ENCODE peak calls at places on chromosomes 11 and 22, in seven cellular contexts. X is K562, W is HepG2, V is HCT116, S is H1, I is SK-N-SH, D is GM12878. T is an unnamed sample.

GRCh38 chr22:36027579-36027959 is 1.1 kb downstream of the RBFOX2 start:
- DNase-seq in D (no peak), X (no peak), W (no peak), I (no peak), V (no peak), S (no peak), T (no peak)

GRCh38 chr11:111308140-111308539 is 9.8 kb downstream of the POU2AF3 start:
- DNase-seq in X (no peak), W (peak; percentile 78), S (no peak), D (no peak), I (no peak), V (no peak), T (no peak)

GRCh38 chr22:45248832-45249561 is 8.3 kb upstream of the KIAA0930 start:
- DNase-seq in D (peak; percentile 78), V (no peak), I (no peak), S (no peak), X (no peak), W (no peak), T (no peak)

GRCh38 chr11:75966546-75967287 is 151.7 kb downstream of the UVRAG start:
- DNase-seq in W (no peak), D (no peak), I (no peak), S (no peak), V (peak; percentile 21), X (no peak), T (no peak)

GRCh38 chr11:17171342-17171741 is 36.4 kb downstream of the PIK3C2A start:
- DNase-seq in W (no peak), S (no peak), D (no peak), X (no peak), V (no peak), I (no peak), T (no peak)

GRCh38 chr11:38818720-38819119 is 2220.7 kb upstream of the RAG2 start:
- DNase-seq in W (no peak), V (no peak), I (no peak), X (no peak), S (no peak), D (no peak), T (no peak)

GRCh38 chr11:80593981-80594380 is 1153.2 kb upstream of the TENM4 start:
- DNase-seq in S (no peak), X (no peak), V (no peak), D (no peak), W (peak; percentile 28), I (no peak), T (no peak)

GRCh38 chr22:23034621-23035556 is 35.4 kb upstream of the GNAZ start:
- DNase-seq in I (no peak), S (no peak), V (no peak), D (no peak), X (peak; percentile 69), W (no peak), T (no peak)

GRCh38 chr11:120660024-120660565 is 148.5 kb downstream of the GRIK4 start:
- DNase-seq in W (peak; percentile 53), D (no peak), I (peak; percentile 64), S (no peak), V (peak; percentile 46), X (peak; percentile 75), T (peak; percentile 73)

GRCh38 chr11:130467116-130467990 is 18.9 kb downstream of the ADAMTS15 start:
- DNase-seq in I (no peak), D (no peak), S (no peak), X (no peak), V (no peak), W (no peak), T (no peak)

GRCh38 chr22:22235564-22235963 is 9.0 kb upstream of the VPREB1 start:
- DNase-seq in X (peak; percentile 81), V (no peak), I (peak; percentile 30), D (peak; percentile 17), S (no peak), W (no peak), T (no peak)

GRCh38 chr11:114892381-114893197 is 214.3 kb downstream of the NXPE2 start:
- DNase-seq in S (no peak), I (peak; percentile 19), W (no peak), X (peak; percentile 74), V (no peak), D (no peak), T (no peak)

GRCh38 chr11:103824116-103824515 is 212.3 kb upstream of the DDI1 start:
- DNase-seq in S (no peak), V (no peak), I (no peak), D (no peak), X (no peak), W (no peak), T (no peak)

GRCh38 chr11:129740125-129740719 is 75.4 kb upstream of the TMEM45B start:
- DNase-seq in W (no peak), I (no peak), V (no peak), S (no peak), D (no peak), X (no peak), T (no peak)

GRCh38 chr22:32480238-32480637 is 5.6 kb downstream of the FBXO7 start:
- DNase-seq in I (no peak), W (no peak), X (no peak), V (no peak), D (no peak), S (no peak), T (no peak)

GRCh38 chr11:6587360-6587953 is 16.0 kb downstream of the RRP8 start:
- DNase-seq in S (no peak), D (no peak), X (no peak), I (no peak), W (no peak), V (no peak), T (no peak)

GRCh38 chr11:88555018-88555828 is 217.7 kb upstream of the CTSC start:
- DNase-seq in X (no peak), I (no peak), S (no peak), V (peak; percentile 95), W (no peak), D (no peak), T (no peak)

GRCh38 chr11:12182650-12183511 is 72.5 kb downstream of the MICAL2 start:
- DNase-seq in S (no peak), W (peak; percentile 58), X (peak; percentile 80), I (no peak), D (no peak), V (peak; percentile 74), T (no peak)

GRCh38 chr22:27874756-27875155 is 44.3 kb downstream of the PITPNB start:
- DNase-seq in S (no peak), D (no peak), W (no peak), X (no peak), I (no peak), V (no peak), T (no peak)

GRCh38 chr22:27875951-27876350 is 43.1 kb downstream of the PITPNB start:
- DNase-seq in I (no peak), V (no peak), S (no peak), D (no peak), W (no peak), X (no peak), T (no peak)

GRCh38 chr22:27879923-27880322 is 39.1 kb downstream of the PITPNB start:
- DNase-seq in W (peak; percentile 56), X (peak; percentile 46), V (peak; percentile 13), S (no peak), I (peak; percentile 55), D (no peak), T (no peak)

GRCh38 chr22:27876684-27877083 is 42.4 kb downstream of the PITPNB start:
- DNase-seq in S (no peak), X (no peak), I (no peak), D (no peak), W (no peak), V (no peak), T (no peak)

DNA sequence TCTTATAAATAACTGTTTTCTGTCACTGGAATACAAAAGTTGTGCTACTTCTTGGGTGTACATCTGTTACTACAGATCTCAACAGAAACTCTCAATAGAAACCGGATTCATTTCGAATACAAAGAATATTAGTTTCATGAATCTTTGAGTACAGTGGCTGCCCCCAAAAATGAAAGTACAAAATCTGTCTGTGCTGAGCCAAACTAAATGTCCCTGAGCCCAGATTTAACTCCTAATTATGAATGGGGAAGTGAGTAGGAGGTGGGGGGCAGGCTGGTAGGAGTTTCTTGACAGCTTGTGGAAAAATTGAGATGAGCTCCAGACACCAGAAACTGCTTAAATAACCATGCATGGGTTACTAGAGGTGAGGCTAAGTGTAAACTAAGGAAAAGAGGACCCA is 41.6 kb downstream of the PITPNB start:
- DNase-seq in D (peak; percentile 41), X (no peak), S (no peak), I (no peak), V (no peak), W (no peak), T (no peak)
- TF ChIP-seq JUND in D (no peak), X (no peak), S (no peak), I (no peak), V (no peak), W (no peak), T (no peak)

DNA sequence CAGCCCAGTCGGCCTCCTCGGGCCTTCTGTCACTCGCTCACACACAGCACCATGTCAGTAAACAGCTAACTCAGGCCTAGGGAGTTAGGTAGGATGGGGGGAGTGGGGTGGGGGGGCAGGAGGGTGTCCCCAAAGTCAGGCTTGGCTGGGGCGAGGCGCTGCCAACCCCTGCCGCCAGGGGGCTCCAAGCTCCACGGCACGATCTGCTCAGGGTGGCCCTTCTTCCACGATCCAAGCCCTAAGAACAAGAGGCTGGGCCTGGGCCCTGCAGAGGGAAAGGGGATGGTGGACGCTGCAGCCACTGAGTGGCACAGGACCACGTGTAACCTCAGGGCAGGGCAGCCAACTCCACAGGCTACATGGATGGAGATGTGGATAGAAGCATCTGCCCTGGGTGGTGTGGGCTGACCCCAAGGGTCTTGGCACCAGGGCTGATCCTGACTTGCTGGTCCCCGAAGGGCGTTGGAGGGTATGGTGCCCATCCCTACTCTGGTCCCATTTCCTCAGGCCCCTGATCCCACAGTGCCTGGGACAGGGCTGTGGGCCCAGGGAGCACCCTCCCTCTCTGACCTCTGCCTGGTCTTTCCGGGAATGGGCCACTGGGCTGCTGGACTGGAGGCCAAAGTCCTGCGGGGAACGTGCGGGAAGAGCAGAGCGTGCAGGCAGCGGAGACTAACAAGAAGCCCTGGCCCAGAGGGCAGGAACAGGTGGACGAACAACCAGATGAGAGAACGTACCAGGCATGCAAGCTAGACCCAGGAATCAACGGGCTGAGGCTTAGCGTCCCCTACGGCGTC is 29.1 kb upstream of the TXNRD2 start:
- DNase-seq in X (peak; percentile 98), D (no peak), S (no peak), I (peak; percentile 91), W (peak; percentile 53), V (no peak), T (peak; percentile 67)
- TF ChIP-seq JUND in X (peak; percentile 15), D (no peak), S (no peak), I (no peak), W (no peak), V (no peak), T (no peak)

GRCh38 chr22:40036591-40037225 is 42.0 kb downstream of the FAM83F start:
- DNase-seq in S (peak; percentile 58), I (peak; percentile 70), V (peak; percentile 62), X (peak; percentile 68), W (peak; percentile 64), D (no peak), T (peak; percentile 50)
- TF ChIP-seq JUND in S (no peak), I (no peak), V (no peak), X (no peak), W (no peak), D (no peak), T (no peak)

DNA sequence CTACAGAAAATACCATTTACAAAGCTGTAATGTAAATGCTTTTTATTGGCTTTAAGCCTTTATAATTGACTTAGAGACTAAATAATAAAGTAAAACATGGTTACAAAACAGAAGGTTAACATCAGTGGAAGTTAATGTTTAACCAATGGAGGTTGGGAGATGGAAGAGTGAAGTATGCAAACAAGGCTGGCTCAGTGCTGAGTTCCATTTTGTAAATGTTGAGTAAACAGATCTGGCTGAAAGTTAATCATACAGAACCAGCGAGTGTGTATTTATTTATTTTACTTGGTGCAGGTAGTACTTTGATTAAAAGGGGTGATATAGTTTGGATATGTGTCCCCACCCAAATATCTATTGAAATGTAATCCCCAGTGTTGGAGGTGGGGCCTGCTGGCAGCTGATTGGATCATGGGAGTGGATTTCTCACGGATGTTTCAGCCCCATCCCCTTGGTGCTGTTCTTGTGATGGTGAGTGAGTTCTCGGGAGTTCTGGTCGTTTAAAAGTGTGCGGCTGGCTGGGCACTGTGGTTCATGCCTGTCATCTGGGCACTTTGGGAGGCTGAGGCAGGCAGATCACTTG is 827.4 kb downstream of the OPCML start:
- DNase-seq in S (no peak), V (no peak), X (no peak), I (no peak), D (no peak), W (peak; percentile 18), T (no peak)
- TF ChIP-seq JUND in S (no peak), V (no peak), X (no peak), I (no peak), D (no peak), W (no peak), T (no peak)